ENCODE peak calls at places on chromosome 2, in eight cellular contexts. G, A, F, H, O, U, N and X are unnamed samples.

GRCh38 chr2:143428700-143429099 is 299.5 kb downstream of the ARHGAP15 start:
- DNase-seq in A (no peak), O (no peak), N (peak), G (no peak), F (no peak), U (no peak), H (no peak), X (no peak)

GRCh38 chr2:46411245-46411641 is 68.1 kb upstream of the TMEM247 start:
- DNase-seq in A (no peak), H (no peak), N (no peak), G (no peak), U (no peak), O (no peak), F (no peak), X (no peak)

GRCh38 chr2:167134381-167135072 is 246.2 kb downstream of the XIRP2 start:
- DNase-seq in F (no peak), A (no peak), G (peak), U (no peak), O (no peak), N (peak), H (no peak), X (no peak)

GRCh38 chr2:13050764-13051163 is 334.0 kb downstream of the TRIB2 start:
- DNase-seq in G (peak), U (no peak), A (no peak), N (no peak), F (no peak), H (no peak), O (no peak), X (no peak)

GRCh38 chr2:38723173-38723572 is 28.0 kb downstream of the SRSF7 start:
- DNase-seq in H (no peak), F (no peak), U (no peak), O (no peak), G (no peak), N (no peak), A (no peak), X (no peak)

GRCh38 chr2:142545036-142545435 is 332.4 kb upstream of the KYNU start:
- DNase-seq in A (no peak), H (no peak), G (no peak), N (no peak), F (no peak), O (no peak), U (no peak), X (no peak)

GRCh38 chr2:99624682-99625081 is 134.9 kb upstream of the REV1 start:
- DNase-seq in H (no peak), G (no peak), N (no peak), A (no peak), U (peak), F (no peak), O (no peak), X (no peak)

GRCh38 chr2:28089486-28089885 is 199.0 kb downstream of the BABAM2 start:
- DNase-seq in H (no peak), U (no peak), N (no peak), A (no peak), G (no peak), F (no peak), O (no peak), X (no peak)

GRCh38 chr2:49973917-49974368 is 819.6 kb upstream of the FSHR start:
- DNase-seq in N (peak), O (peak), F (peak), U (peak), A (peak), G (no peak), H (peak), X (no peak)

GRCh38 chr2:71101656-71102055 is 28.4 kb downstream of the MCEE start:
- DNase-seq in H (no peak), U (no peak), F (no peak), A (no peak), O (no peak), G (peak), N (peak), X (no peak)

GRCh38 chr2:220394433-220394832 is 767.0 kb downstream of the SLC4A3 start:
- DNase-seq in F (no peak), U (peak), H (no peak), N (peak), O (no peak), G (peak), A (no peak), X (no peak)

GRCh38 chr2:126999342-126999741 is 100.7 kb downstream of the TEX51 start:
- DNase-seq in N (no peak), O (no peak), H (no peak), U (no peak), F (no peak), A (no peak), G (no peak), X (no peak)

GRCh38 chr2:187875836-187876235 is 321.6 kb upstream of the TFPI start:
- DNase-seq in A (no peak), O (no peak), N (no peak), G (no peak), F (no peak), U (no peak), H (no peak), X (no peak)

GRCh38 chr2:102094917-102095316 is 47.6 kb upstream of the IL1R1 start:
- DNase-seq in O (no peak), A (peak), N (peak), F (no peak), U (no peak), H (no peak), G (peak), X (peak)

GRCh38 chr2:43412121-43412753 is 183.6 kb downstream of the THADA start:
- DNase-seq in U (no peak), H (no peak), N (peak), O (no peak), G (peak), F (no peak), A (no peak), X (no peak)

GRCh38 chr2:214126135-214126534 is 284.7 kb upstream of the VWC2L start:
- DNase-seq in F (no peak), U (no peak), G (peak), H (no peak), N (peak), A (no peak), O (no peak), X (no peak)

GRCh38 chr2:161428240-161428587 is 12.1 kb downstream of the TBR1 start:
- DNase-seq in O (no peak), F (no peak), N (no peak), U (no peak), H (no peak), A (no peak), G (no peak), X (no peak)

GRCh38 chr2:165621086-165621560 is 151.6 kb downstream of the CSRNP3 start:
- DNase-seq in F (no peak), H (no peak), A (no peak), G (peak), U (peak), N (peak), O (no peak), X (no peak)

GRCh38 chr2:41457026-41457425 is 590.8 kb upstream of the PKDCC start:
- DNase-seq in G (no peak), H (no peak), F (no peak), O (no peak), U (no peak), N (no peak), A (no peak), X (no peak)

GRCh38 chr2:162435676-162436075 is 91.7 kb downstream of the GCA start:
- DNase-seq in G (no peak), N (no peak), U (no peak), H (no peak), F (no peak), A (no peak), O (no peak), X (no peak)

GRCh38 chr2:206062724-206063123 is 23.2 kb downstream of the INO80D start:
- DNase-seq in G (no peak), F (no peak), A (no peak), H (no peak), N (no peak), O (peak), U (no peak), X (peak)

GRCh38 chr2:172215172-172215935 is 112.7 kb upstream of the DLX2 start:
- DNase-seq in H (no peak), F (no peak), G (no peak), N (no peak), A (no peak), O (no peak), U (peak), X (no peak)

GRCh38 chr2:101725515-101726192 is 28.1 kb downstream of the MAP4K4 start:
- DNase-seq in G (no peak), A (no peak), N (no peak), H (no peak), U (no peak), F (peak), O (no peak), X (peak)

GRCh38 chr2:174342600-174343342 is 8.0 kb downstream of the SP9 start:
- DNase-seq in A (peak), O (no peak), F (peak), N (no peak), H (no peak), U (no peak), G (no peak), X (no peak)

GRCh38 chr2:224405412-224405811 is 3.5 kb upstream of the FAM124B start:
- DNase-seq in G (no peak), A (no peak), N (no peak), F (no peak), O (no peak), H (no peak), U (no peak), X (no peak)

GRCh38 chr2:64186698-64187605 is 42.7 kb upstream of the PELI1 start:
- DNase-seq in N (no peak), H (no peak), G (peak), U (no peak), O (no peak), A (no peak), F (no peak), X (no peak)

GRCh38 chr2:28695245-28695647 is 56.4 kb upstream of the PPP1CB start:
- DNase-seq in F (no peak), N (no peak), O (no peak), G (no peak), H (no peak), U (no peak), A (no peak), X (no peak)

GRCh38 chr2:141611-142010 is 95.3 kb upstream of the FAM110C start:
- DNase-seq in U (no peak), H (no peak), F (no peak), N (no peak), O (no peak), A (no peak), G (no peak), X (no peak)

GRCh38 chr2:2836343-2837070 is 505.4 kb upstream of the MYT1L start:
- DNase-seq in H (no peak), G (no peak), A (no peak), F (no peak), U (no peak), N (no peak), O (no peak), X (no peak)

GRCh38 chr2:211361383-211361782 is 805.0 kb downstream of the CPS1 start:
- DNase-seq in A (no peak), U (no peak), F (no peak), H (no peak), N (no peak), G (no peak), O (no peak), X (no peak)

GRCh38 chr2:168685619-168686453 is 116.6 kb upstream of the NOSTRIN start:
- DNase-seq in H (no peak), G (no peak), A (no peak), F (peak), N (no peak), O (no peak), U (no peak), X (peak)

GRCh38 chr2:234391625-234392024 is 105.3 kb downstream of the ARL4C start:
- DNase-seq in O (no peak), H (no peak), F (no peak), A (no peak), U (no peak), N (no peak), G (no peak), X (no peak)

GRCh38 chr2:191245046-191245868 is at the start of gene MYO1B:
- DNase-seq in F (peak), U (peak), H (peak), G (peak), A (peak), O (no peak), N (no peak), X (peak)

GRCh38 chr2:40105593-40105992 is 326.5 kb upstream of the THUMPD2 start:
- DNase-seq in N (peak), A (no peak), G (peak), F (no peak), U (no peak), H (no peak), O (no peak), X (no peak)

GRCh38 chr2:38836801-38837200 is 38.9 kb downstream of the DHX57 start:
- DNase-seq in N (no peak), F (no peak), O (no peak), G (no peak), A (no peak), U (no peak), H (peak), X (no peak)

GRCh38 chr2:136362676-136363390 is 244.9 kb upstream of the CXCR4 start:
- DNase-seq in O (no peak), F (no peak), N (no peak), G (no peak), U (no peak), H (no peak), A (no peak), X (no peak)

GRCh38 chr2:23301151-23301550 is 83.8 kb upstream of the KLHL29 start:
- DNase-seq in U (no peak), G (no peak), H (no peak), F (no peak), A (no peak), O (no peak), N (no peak), X (no peak)